ENCODE peak calls at places on chromosomes 4 and X, in four cellular contexts. Q is HepG2, R is suprapubic skin, A is prostate gland. D is an unnamed sample.

GRCh38 chr4:93646225-93646930 is 182.2 kb upstream of the ATOH1 start:
- DNase-seq in Q (no peak), A (no peak), R (no peak), D (no peak)

GRCh38 chrX:47247206-47247998 is 14.6 kb downstream of the USP11 start:
- DNase-seq in A (no peak), R (no peak), Q (no peak), D (no peak)

GRCh38 chr4:99808260-99808857 is 8.3 kb upstream of the DAPP1 start:
- DNase-seq in R (no peak), Q (peak; percentile 49), A (peak; percentile 23), D (peak; percentile 74)

GRCh38 chr4:8580321-8581093 is at the start of gene GPR78:
- DNase-seq in R (peak; percentile 73), Q (no peak), A (no peak), D (peak; percentile 24)

GRCh38 chr4:101348367-101348827 is 1.1 kb upstream of the PPP3CA start:
- DNase-seq in R (peak; percentile 79), Q (no peak), A (no peak), D (no peak)

GRCh38 chr4:103364066-103364465 is 165.9 kb upstream of the CENPE start:
- DNase-seq in A (no peak), Q (no peak), R (no peak), D (no peak)

GRCh38 chr4:89598602-89599001 is 238.4 kb downstream of the SNCA start:
- DNase-seq in A (no peak), Q (peak; percentile 15), R (no peak), D (no peak)

GRCh38 chr4:40405194-40405593 is 70.1 kb downstream of the CHRNA9 start:
- DNase-seq in R (no peak), A (no peak), Q (no peak), D (no peak)

GRCh38 chr4:6887591-6888371 is 21.8 kb upstream of the TBC1D14 start:
- DNase-seq in R (no peak), Q (no peak), A (no peak), D (peak; percentile 9)

GRCh38 chr4:3458371-3458770 is 4.7 kb upstream of the DOK7 start:
- DNase-seq in R (no peak), A (no peak), Q (no peak), D (no peak)

GRCh38 chr4:159766241-159766640 is 663.4 kb downstream of the RAPGEF2 start:
- DNase-seq in A (no peak), Q (peak; percentile 1), R (no peak), D (no peak)

GRCh38 chr4:54550415-54551171 is 107.2 kb upstream of the KIT start:
- DNase-seq in Q (no peak), R (no peak), A (no peak), D (no peak)

GRCh38 chrX:134543201-134543797 is 83.3 kb downstream of the HPRT1 start:
- DNase-seq in R (no peak), A (no peak), Q (no peak), D (no peak)

GRCh38 chr4:144687466-144687865 is 41.5 kb downstream of the HHIP start:
- DNase-seq in A (no peak), Q (no peak), R (no peak), D (no peak)

GRCh38 chrX:63761639-63762038 is 23.4 kb downstream of the ARHGEF9 start:
- DNase-seq in Q (no peak), R (no peak), A (no peak), D (no peak)

GRCh38 chr4:101678180-101678579 is 112.3 kb upstream of the BANK1 start:
- DNase-seq in R (no peak), Q (no peak), A (no peak), D (no peak)

GRCh38 chrX:66863721-66864120 is 224.8 kb upstream of the EDA2R start:
- DNase-seq in A (peak; percentile 4), Q (no peak), R (no peak), D (peak; percentile 24)

GRCh38 chr4:183337833-183338232 is 15.6 kb upstream of the CLDN24 start:
- DNase-seq in Q (no peak), R (peak; percentile 53), A (no peak), D (no peak)

GRCh38 chrX:74351760-74352159 is 47.8 kb downstream of the ZCCHC13 start:
- DNase-seq in Q (no peak), A (no peak), R (no peak), D (no peak)

GRCh38 chrX:112945796-112946195 is 105.2 kb upstream of the AMOT start:
- DNase-seq in Q (no peak), A (no peak), R (no peak), D (no peak)

GRCh38 chr4:7365472-7366179 is 69.1 kb downstream of the PSAPL1 start:
- DNase-seq in A (peak; percentile 88), Q (no peak), R (no peak), D (no peak)

GRCh38 chrX:22541926-22542325 is 269.2 kb downstream of the CBLL2 start:
- DNase-seq in R (no peak), A (no peak), Q (no peak), D (no peak)

GRCh38 chr4:95529941-95530340 is 18.8 kb downstream of the UNC5C start:
- DNase-seq in Q (no peak), A (no peak), R (no peak), D (no peak)

GRCh38 chr4:169621754-169622481 is 1.5 kb downstream of the CLCN3 start:
- DNase-seq in R (no peak), A (no peak), Q (peak; percentile 57), D (no peak)

GRCh38 chrX:47231167-47231566 is 1.6 kb upstream of the USP11 start:
- DNase-seq in Q (no peak), A (no peak), R (no peak), D (no peak)

GRCh38 chr4:41360911-41361830 is 104.4 kb downstream of the UCHL1 start:
- DNase-seq in A (peak; percentile 63), R (peak; percentile 85), Q (no peak), D (peak; percentile 43)

GRCh38 chrX:100649550-100650356 is 5.8 kb downstream of the SRPX2 start:
- DNase-seq in R (peak; percentile 78), A (no peak), Q (peak; percentile 90), D (peak; percentile 75)

GRCh38 chrX:101659601-101660063 is at the start of gene ARMCX2:
- DNase-seq in Q (no peak), A (peak; percentile 45), R (no peak), D (peak; percentile 44)

DNA sequence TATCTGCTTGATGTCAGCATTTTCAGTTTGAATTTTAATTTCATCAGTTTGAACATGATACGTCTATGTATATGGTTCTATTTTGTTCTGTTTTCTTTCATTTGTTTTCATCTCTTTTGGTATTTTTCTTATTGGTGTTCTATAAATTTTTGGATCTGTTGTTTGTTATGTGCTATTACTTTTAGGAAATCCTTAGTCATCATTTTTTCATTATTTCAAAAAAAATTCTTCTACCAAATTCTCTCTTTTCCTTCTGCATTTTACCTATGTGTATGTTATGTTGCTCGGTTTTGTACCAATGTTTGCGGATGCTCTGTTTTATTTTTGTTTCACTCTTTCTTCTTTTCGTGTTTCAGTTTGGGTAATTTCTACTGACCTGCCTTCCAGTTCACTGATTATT is 32.8 kb downstream of the NPY2R start:
- DNase-seq in R (no peak), Q (no peak), A (no peak), D (no peak)
- TF ChIP-seq POLR2A in R (no peak), Q (no peak), A (no peak), D (no peak)

GRCh38 chr4:9608300-9608699 is 164.1 kb downstream of the DEFB131A start:
- DNase-seq in A (no peak), Q (no peak), R (no peak), D (no peak)

GRCh38 chr4:9600246-9600645 is 156.0 kb downstream of the DEFB131A start:
- DNase-seq in R (no peak), Q (no peak), A (no peak), D (no peak)

GRCh38 chr4:9602389-9602914 is 158.2 kb downstream of the DEFB131A start:
- DNase-seq in A (no peak), Q (no peak), R (no peak), D (no peak)
- H3K27ac ChIP-seq in A (peak overlapping the region; percentile 45), Q (no peak overlapping the region), R (no peak overlapping the region), D (no peak overlapping the region)

GRCh38 chr4:113760852-113761681 is 471 bp downstream of the CAMK2D start:
- DNase-seq in R (peak; percentile 91), Q (peak; percentile 74), A (peak; percentile 67), D (peak; percentile 84)
- TF ChIP-seq POLR2AphosphoS5 in R (no peak), Q (peak; percentile 12), A (no peak), D (peak; percentile 58)

GRCh38 chr4:1872918-1873269 is 1.7 kb downstream of the NSD2 start:
- DNase-seq in Q (no peak), A (no peak), R (no peak), D (no peak)
- TF ChIP-seq POLR2A in Q (no peak), A (no peak), R (no peak), D (no peak)

GRCh38 chr4:9901262-9901661 is 119.8 kb downstream of the DRD5 start:
- DNase-seq in R (no peak), Q (no peak), A (no peak), D (no peak)

GRCh38 chr4:9906996-9907395 is 114.3 kb downstream of the SLC2A9 start:
- DNase-seq in R (no peak), Q (no peak), A (no peak), D (no peak)

GRCh38 chr4:9904976-9905587 is 116.2 kb downstream of the SLC2A9 start:
- DNase-seq in Q (no peak), R (no peak), A (no peak), D (no peak)
- H3K27ac ChIP-seq in Q (no peak overlapping the region), R (no peak overlapping the region), A (no peak overlapping the region), D (no peak overlapping the region)

DNA sequence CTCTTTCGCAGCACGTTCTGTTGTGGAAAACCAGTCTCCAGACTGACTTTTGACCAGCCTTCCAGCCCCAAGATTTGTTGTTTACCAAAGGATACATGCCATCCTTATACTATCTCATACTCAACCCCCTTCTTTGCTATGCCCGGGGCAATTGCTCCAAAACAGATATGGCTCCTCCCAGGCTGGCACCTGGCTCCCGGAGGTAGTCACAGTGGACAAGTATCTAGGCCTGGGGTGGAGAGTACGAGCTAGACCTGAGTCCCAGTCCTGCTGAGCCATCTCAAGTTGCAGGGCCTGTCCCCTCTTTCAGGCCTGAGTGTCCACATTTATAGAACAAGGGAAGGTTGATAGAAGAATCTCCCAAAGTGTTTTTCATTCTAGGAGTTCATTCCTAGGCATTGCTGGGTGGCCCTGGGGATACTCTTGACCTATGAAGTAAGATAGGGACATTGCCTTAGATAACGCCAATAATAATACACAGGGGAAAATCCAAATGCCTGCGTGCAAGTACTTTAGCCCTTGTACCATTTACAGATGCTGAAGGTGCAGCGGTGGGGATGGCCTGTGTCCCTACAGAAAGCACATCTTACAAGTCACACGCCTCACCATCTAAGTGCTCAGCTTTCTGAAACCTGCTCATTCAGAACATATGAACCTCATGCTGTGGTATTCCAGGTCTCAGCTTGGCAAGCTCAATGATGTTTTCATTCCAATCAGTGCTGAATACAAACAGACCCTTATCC is 136.7 kb upstream of the MAMLD1 start:
- DNase-seq in Q (no peak), R (no peak), A (no peak), D (no peak)
- TF ChIP-seq POLR2AphosphoS5 in Q (no peak), R (no peak), A (no peak), D (no peak)

D was measured in transverse colon.